ENCODE peak calls at places on chromosomes 5 and 9, in four cellular contexts. A, U, V and P are unnamed samples.

GRCh38 chr5:2187687-2188086 is 305.0 kb upstream of the IRX4 start:
- DNase-seq in U (no peak), V (no peak), A (no peak), P (no peak)

GRCh38 chr5:95646569-95647330 is at the start of gene RFESD:
- DNase-seq in V (peak), U (peak), A (peak), P (peak)

GRCh38 chr5:95858023-95858461 is 35.5 kb upstream of the GLRX start:
- DNase-seq in A (peak), U (no peak), V (no peak), P (no peak)

GRCh38 chr5:127865273-127865672 is 162.1 kb downstream of the CCDC192 start:
- DNase-seq in U (no peak), A (no peak), V (no peak), P (no peak)

GRCh38 chr9:112007575-112008240 is 111.1 kb downstream of the UGCG start:
- DNase-seq in V (no peak), U (no peak), A (no peak), P (no peak)

GRCh38 chr9:95438958-95439357 is 77.8 kb downstream of the PTCH1 start:
- DNase-seq in U (no peak), V (no peak), A (no peak), P (no peak)

GRCh38 chr5:63805151-63805550 is 157.1 kb downstream of the HTR1A start:
- DNase-seq in U (no peak), V (no peak), A (no peak), P (no peak)

GRCh38 chr5:128538249-128539037 is 398 bp upstream of the FBN2 start:
- DNase-seq in V (no peak), A (no peak), U (no peak), P (peak)

GRCh38 chr9:470041-470781 is 255.5 kb downstream of the DOCK8 start:
- DNase-seq in V (peak), A (peak), U (peak), P (peak)

GRCh38 chr9:107033974-107034373 is 171.0 kb downstream of the ZNF462 start:
- DNase-seq in U (no peak), V (peak), A (no peak), P (no peak)

GRCh38 chr9:70874451-70874850 is 247.0 kb downstream of the TRPM3 start:
- DNase-seq in U (no peak), A (no peak), V (no peak), P (no peak)

GRCh38 chr9:97766610-97767009 is 69.5 kb upstream of the XPA start:
- DNase-seq in V (no peak), U (no peak), A (no peak), P (no peak)

GRCh38 chr5:168965638-168966037 is 335.3 kb downstream of the SLIT3 start:
- DNase-seq in U (no peak), A (no peak), V (no peak), P (no peak)

GRCh38 chr5:123549256-123549904 is 37.4 kb downstream of the CSNK1G3 start:
- DNase-seq in A (no peak), V (peak), U (no peak), P (no peak)

GRCh38 chr5:136769093-136769492 is 403.7 kb upstream of the TRPC7 start:
- DNase-seq in A (no peak), V (no peak), U (no peak), P (no peak)

GRCh38 chr9:89993678-89994630 is 389.1 kb downstream of the GADD45G start:
- DNase-seq in V (no peak), A (peak), U (no peak), P (no peak)

GRCh38 chr9:124852829-124853531 is at the start of gene WDR38:
- DNase-seq in A (peak), V (no peak), U (peak), P (peak)

GRCh38 chr5:40572947-40573346 is 106.8 kb upstream of the PTGER4 start:
- DNase-seq in U (no peak), A (no peak), V (no peak), P (no peak)

GRCh38 chr5:149205625-149206523 is 64.6 kb downstream of the ABLIM3 start:
- DNase-seq in A (no peak), V (no peak), U (no peak), P (no peak)

GRCh38 chr5:91938441-91938840 is 555.3 kb upstream of the ARRDC3 start:
- DNase-seq in V (no peak), A (no peak), U (no peak), P (no peak)

GRCh38 chr9:70829591-70830265 is 291.7 kb downstream of the TRPM3 start:
- DNase-seq in A (no peak), V (no peak), U (no peak), P (no peak)

GRCh38 chr5:13659391-13659790 is 285.1 kb downstream of the DNAH5 start:
- DNase-seq in A (no peak), U (no peak), V (no peak), P (no peak)

GRCh38 chr9:34124923-34125322 is 1.6 kb downstream of the DCAF12 start:
- DNase-seq in V (no peak), U (no peak), A (no peak), P (no peak)

GRCh38 chr5:23419115-23419514 is 88.3 kb upstream of the PRDM9 start:
- DNase-seq in V (no peak), A (no peak), U (no peak), P (peak)

GRCh38 chr9:106920701-106921283 is 57.8 kb downstream of the ZNF462 start:
- DNase-seq in U (no peak), A (peak), V (no peak), P (peak)

GRCh38 chr9:104927216-104927911 is 591 bp downstream of the ABCA1 start:
- DNase-seq in U (no peak), A (peak), V (no peak), P (peak)

GRCh38 chr5:100430268-100430900 is 104.8 kb upstream of the FAM174A start:
- DNase-seq in A (peak), V (peak), U (peak), P (peak)

GRCh38 chr5:55577353-55578060 is 42.7 kb upstream of the PLPP1 start:
- DNase-seq in V (no peak), U (no peak), A (no peak), P (no peak)

GRCh38 chr9:105064248-105065118 is 136.5 kb upstream of the ABCA1 start:
- DNase-seq in A (peak), U (no peak), V (no peak), P (peak)

GRCh38 chr5:116557669-116558271 is 16.9 kb downstream of the SEMA6A start:
- DNase-seq in U (no peak), A (peak), V (no peak), P (peak)

GRCh38 chr5:10268100-10268499 is 18.0 kb downstream of the CCT5 start:
- DNase-seq in V (no peak), A (no peak), U (no peak), P (no peak)

GRCh38 chr9:77996696-77997095 is 34.9 kb downstream of the GNAQ start:
- DNase-seq in U (no peak), V (no peak), A (no peak), P (no peak)

GRCh38 chr5:178786859-178787499 is 56.5 kb upstream of the ZNF354A start:
- DNase-seq in U (no peak), A (peak), V (no peak), P (no peak)

GRCh38 chr5:16413461-16413860 is 52.1 kb downstream of the ZNF622 start:
- DNase-seq in U (no peak), A (no peak), V (no peak), P (no peak)

GRCh38 chr5:16411235-16411634 is 54.4 kb downstream of the ZNF622 start:
- DNase-seq in U (no peak), V (no peak), A (no peak), P (no peak)

GRCh38 chr5:16411741-16412455 is 53.7 kb downstream of the ZNF622 start:
- DNase-seq in A (no peak), U (no peak), V (no peak), P (no peak)

GRCh38 chr5:16410338-16410737 is 55.3 kb downstream of the ZNF622 start:
- DNase-seq in A (no peak), U (no peak), V (no peak), P (no peak)

DNA sequence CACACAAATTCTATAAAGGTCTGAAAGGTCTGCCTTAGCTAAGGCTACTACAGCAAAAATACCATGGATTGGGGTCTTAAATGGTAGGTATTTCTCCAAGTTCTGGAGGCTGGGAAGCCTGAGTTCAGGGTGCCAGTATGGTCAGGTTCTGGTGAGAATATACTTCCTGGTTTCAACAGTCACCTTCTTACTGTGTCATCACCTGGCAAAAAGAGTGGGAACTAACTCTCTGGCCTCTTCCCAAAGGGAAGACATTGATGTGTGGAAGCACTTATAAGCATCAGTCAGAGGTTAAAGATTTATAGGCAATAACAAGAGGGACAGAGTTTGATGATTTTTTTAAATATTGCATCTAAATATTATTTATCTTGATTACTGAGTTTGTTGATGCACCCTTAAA is 53.0 kb downstream of the ZNF622 start:
- DNase-seq in A (no peak), V (no peak), U (no peak), P (no peak)
- TF ChIP-seq FOXM1 in A (no peak), V (no peak), U (no peak), P (no peak)

GRCh38 chr9:127361561-127361960 is 35.4 kb upstream of the SLC2A8 start:
- DNase-seq in V (peak), U (no peak), A (no peak), P (no peak)

GRCh38 chr9:127358023-127358535 is 38.9 kb upstream of the SLC2A8 start:
- DNase-seq in U (no peak), V (no peak), A (no peak), P (no peak)

GRCh38 chr9:127358770-127359169 is 38.2 kb upstream of the SLC2A8 start:
- DNase-seq in U (no peak), A (no peak), V (no peak), P (no peak)

GRCh38 chr9:127360829-127361228 is 36.1 kb upstream of the SLC2A8 start:
- DNase-seq in V (no peak), U (peak), A (peak), P (peak)

GRCh38 chr9:127360205-127360604 is 36.8 kb upstream of the SLC2A8 start:
- DNase-seq in V (no peak), A (no peak), U (peak), P (no peak)
- TF ChIP-seq TARDBP in V (no peak), A (no peak), U (no peak), P (no peak)

DNA sequence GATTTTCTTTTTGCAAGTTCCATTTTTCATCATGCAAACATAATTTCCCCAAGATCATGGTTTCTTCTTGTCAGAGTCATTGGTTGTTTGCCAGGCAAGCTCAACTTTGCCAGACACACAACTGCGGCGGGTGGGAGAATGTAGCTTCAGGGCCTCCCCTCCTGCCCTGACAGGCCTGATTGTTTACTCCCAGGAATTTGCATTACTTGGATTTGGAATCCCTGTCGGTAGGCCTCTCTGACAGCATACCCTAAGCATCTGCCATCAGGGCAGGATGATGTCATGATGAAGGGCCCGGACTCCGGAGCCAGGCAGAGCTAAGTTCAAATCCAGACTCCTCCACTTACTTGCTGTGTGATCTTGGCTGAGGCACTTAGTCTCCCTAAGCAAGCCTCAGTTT is 15.0 kb downstream of the RPS14 start:
- DNase-seq in A (peak), U (no peak), V (no peak), P (no peak)
- TF ChIP-seq FOXM1 in A (no peak), U (no peak), V (no peak), P (no peak)

GRCh38 chr9:79581388-79581787 is 9.6 kb downstream of the TLE4 start:
- DNase-seq in A (no peak), U (no peak), V (no peak), P (no peak)
- TF ChIP-seq TARDBP in A (no peak), U (no peak), V (no peak), P (no peak)

GRCh38 chr9:131394464-131395026 is 659 bp downstream of the PRRC2B start:
- DNase-seq in A (no peak), V (no peak), U (peak), P (no peak)

GRCh38 chr9:131396626-131397025 is 2.7 kb downstream of the PRRC2B start:
- DNase-seq in U (peak), A (no peak), V (no peak), P (no peak)

GRCh38 chr9:131395745-131396479 is 2.0 kb downstream of the PRRC2B start:
- DNase-seq in U (peak), V (no peak), A (no peak), P (no peak)

GRCh38 chr9:131393622-131394463 is at the start of gene PRRC2B:
- DNase-seq in U (peak), A (peak), V (no peak), P (peak)

GRCh38 chr9:131395027-131395744 is 1.3 kb downstream of the PRRC2B start:
- DNase-seq in A (no peak), V (peak), U (peak), P (no peak)
- TF ChIP-seq FOXM1 in A (no peak), V (no peak), U (no peak), P (no peak)

GRCh38 chr9:127490831-127491230 is 39.5 kb downstream of the LRSAM1 start:
- DNase-seq in V (no peak), U (no peak), A (no peak), P (no peak)

GRCh38 chr9:127489471-127490115 is 38.3 kb downstream of the LRSAM1 start:
- DNase-seq in U (peak), V (no peak), A (no peak), P (peak)

GRCh38 chr9:127493592-127494303 is 42.4 kb downstream of the LRSAM1 start:
- DNase-seq in U (no peak), A (no peak), V (no peak), P (no peak)

GRCh38 chr9:127492616-127493015 is 41.3 kb downstream of the LRSAM1 start:
- DNase-seq in A (no peak), U (no peak), V (no peak), P (no peak)

DNA sequence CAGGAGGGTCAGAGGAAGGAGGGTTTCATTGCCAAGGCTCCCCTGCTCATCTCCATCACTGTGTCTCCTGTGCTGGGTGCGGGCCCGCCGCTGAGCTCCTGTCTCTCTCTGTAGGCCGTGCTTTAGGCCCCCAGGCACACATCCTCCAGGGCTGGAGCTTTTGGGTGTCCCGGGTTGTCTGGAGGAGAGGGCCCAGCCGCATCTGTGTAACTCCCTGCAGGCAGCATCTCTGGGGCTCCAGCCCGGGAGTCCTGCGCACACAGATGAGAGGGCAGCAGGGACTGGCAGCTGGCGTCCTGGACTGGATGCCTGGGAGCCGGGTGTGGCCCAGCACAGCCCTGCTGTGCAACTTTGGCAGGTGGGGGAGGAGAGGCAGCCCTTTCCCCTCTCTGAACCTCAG is 40.2 kb downstream of the LRSAM1 start:
- DNase-seq in V (no peak), U (no peak), A (no peak), P (no peak)
- TF ChIP-seq TARDBP in V (no peak), U (no peak), A (no peak), P (no peak)

DNA sequence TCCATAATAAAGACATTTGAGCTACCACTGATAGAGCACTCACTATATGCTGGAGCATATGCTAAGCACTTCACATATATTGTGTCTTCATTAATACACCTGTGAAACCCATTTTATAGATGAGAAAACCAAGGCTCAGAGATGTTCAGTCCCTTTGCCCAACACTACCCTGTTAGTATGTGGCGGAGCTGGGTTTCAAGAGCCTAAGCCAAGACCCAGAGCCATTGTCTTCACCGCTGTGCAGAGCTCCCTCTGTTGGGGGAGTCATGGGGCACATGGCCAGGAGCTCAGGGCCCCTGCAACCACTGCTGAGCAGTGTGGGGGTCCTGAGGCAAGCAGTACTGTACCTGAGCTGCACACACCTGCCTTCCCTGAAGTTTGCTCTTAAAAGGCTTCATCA is 37.3 kb upstream of the SLC25A51 start:
- DNase-seq in U (no peak), V (no peak), A (no peak), P (no peak)
- TF ChIP-seq FOXM1 in U (no peak), V (no peak), A (no peak), P (no peak)

GRCh38 chr9:82052081-82052480 is 63.5 kb downstream of the SPATA31D1 start:
- DNase-seq in A (no peak), V (no peak), U (no peak), P (no peak)

GRCh38 chr9:82062245-82062644 is 73.7 kb downstream of the SPATA31D1 start:
- DNase-seq in V (no peak), A (no peak), U (no peak), P (no peak)

GRCh38 chr9:82054264-82055015 is 65.9 kb downstream of the SPATA31D1 start:
- DNase-seq in A (no peak), U (no peak), V (no peak), P (no peak)

DNA sequence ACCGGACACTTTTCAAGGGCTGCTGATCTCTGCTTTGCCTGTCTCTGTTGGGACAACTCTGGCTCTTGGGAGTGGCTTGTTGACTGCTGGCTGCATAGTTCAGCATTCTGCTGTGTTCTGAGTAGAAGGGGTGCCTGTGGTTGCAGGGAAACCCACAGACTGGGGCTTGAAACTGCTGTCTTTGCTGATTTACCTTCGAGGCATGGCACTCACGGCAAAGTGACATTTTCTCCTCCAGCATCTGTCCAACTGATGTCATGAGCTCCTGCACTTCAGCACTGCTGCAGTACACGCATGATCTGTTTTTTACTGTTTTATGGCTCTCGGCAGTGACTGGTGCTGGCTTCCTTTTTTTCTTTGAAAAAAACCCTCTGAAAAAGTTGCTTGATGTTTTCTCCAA is 69.2 kb downstream of the SPATA31D1 start:
- DNase-seq in V (no peak), A (no peak), U (no peak), P (no peak)
- TF ChIP-seq TARDBP in V (no peak), A (no peak), U (no peak), P (no peak)

DNA sequence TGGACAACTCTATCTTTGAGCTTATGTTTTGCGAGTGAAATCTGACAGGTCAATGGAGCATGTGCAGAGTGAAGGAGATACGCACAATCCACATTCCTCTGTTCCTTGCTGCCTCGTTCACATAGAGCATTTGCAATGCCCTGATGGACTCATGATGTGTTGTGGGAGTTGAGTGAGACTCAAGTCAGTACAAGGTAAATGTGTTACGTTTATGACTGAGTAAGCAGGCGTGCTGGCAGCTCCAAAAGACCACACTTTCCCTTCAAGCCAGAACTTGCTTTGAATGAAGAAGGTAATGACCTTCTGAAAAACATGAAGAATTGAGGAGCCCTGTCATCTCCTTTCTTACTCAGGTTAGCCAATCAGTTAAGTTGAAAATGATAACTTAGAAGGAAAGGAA is 477.8 kb downstream of the CTNND2 start:
- DNase-seq in V (no peak), A (no peak), U (no peak), P (no peak)
- TF ChIP-seq FOXM1 in V (no peak), A (no peak), U (no peak), P (no peak)

GRCh38 chr5:57524661-57525060 is 42.0 kb upstream of the ACTBL2 start:
- DNase-seq in A (no peak), V (no peak), U (no peak), P (no peak)
- TF ChIP-seq TARDBP in A (no peak), V (no peak), U (no peak), P (no peak)